ENCODE peak calls at places on chromosomes 2 and 18, in ten cellular contexts. G is EL; K is effector memory CD4-positive, alpha-beta T cell; W is sciatic nerve; U is body of pancreas; V is NCI-H1105; B is BE2C; R is activated CD8-positive, alpha-beta memory T cell treated with anti-CD3 and anti-CD28 coated beads, Interleukin-2, amount 10 ng/mL, durations not matched to agents 7 days and 5 days; Q is NCI-H1436; S is mesothelial cell of epicardium. C is an unnamed sample.

GRCh38 chr2:183495589-183496267 is 371.5 kb downstream of the NUP35 start:
- DNase-seq in G (no peak), K (no peak), W (no peak), U (no peak), V (no peak), B (no peak), R (no peak), Q (no peak), S (no peak), C (no peak)

GRCh38 chr2:138846216-138846821 is 66.1 kb upstream of the NXPH2 start:
- DNase-seq in G (peak; percentile 5), K (no peak), W (no peak), U (no peak), V (peak; percentile 28), B (no peak), R (no peak), Q (peak; percentile 63), S (no peak), C (peak; percentile 54)

GRCh38 chr2:205695460-205695979 is 13.2 kb downstream of the NRP2 start:
- DNase-seq in G (peak; percentile 40), K (no peak), W (no peak), U (no peak), V (no peak), B (no peak), R (no peak), Q (no peak), S (no peak), C (no peak)

GRCh38 chr2:122028371-122029102 is 273.1 kb downstream of the TSN start:
- DNase-seq in G (peak; percentile 86), K (no peak), W (no peak), U (no peak), V (no peak), B (no peak), R (no peak), Q (no peak), S (peak; percentile 11), C (no peak)

GRCh38 chr18:9683418-9684396 is 24.4 kb upstream of the RAB31 start:
- DNase-seq in G (peak; percentile 75), K (no peak), W (no peak), U (peak; percentile 37), V (no peak), B (no peak), R (no peak), Q (no peak), S (no peak), C (peak; percentile 25)

GRCh38 chr18:52277785-52278184 is 62.2 kb upstream of the DCC start:
- DNase-seq in G (no peak), K (no peak), W (no peak), U (no peak), V (no peak), B (no peak), R (no peak), Q (no peak), S (no peak), C (no peak)

GRCh38 chr2:84827978-84828575 is 52.8 kb downstream of the TRABD2A start:
- DNase-seq in G (no peak), K (no peak), W (no peak), U (no peak), V (no peak), B (no peak), R (no peak), Q (no peak), S (no peak), C (no peak)

GRCh38 chr2:108958632-108959341 is 30.2 kb downstream of the EDAR start:
- DNase-seq in G (no peak), K (no peak), W (no peak), U (no peak), V (no peak), B (no peak), R (no peak), Q (no peak), S (no peak), C (no peak)

GRCh38 chr18:11849845-11850747 is 1.1 kb upstream of the CHMP1B start:
- DNase-seq in G (peak; percentile 86), K (peak; percentile 54), W (peak; percentile 79), U (peak; percentile 68), V (no peak), B (peak; percentile 15), R (peak; percentile 61), Q (no peak), S (peak; percentile 62), C (peak; percentile 46)

GRCh38 chr18:30465131-30465530 is 577.4 kb downstream of the DSC3 start:
- DNase-seq in G (no peak), K (no peak), W (no peak), U (no peak), V (no peak), B (no peak), R (no peak), Q (no peak), S (no peak), C (no peak)

GRCh38 chr2:28643911-28644334 is 107.7 kb upstream of the PPP1CB start:
- DNase-seq in G (peak; percentile 83), K (no peak), W (no peak), U (peak; percentile 33), V (no peak), B (no peak), R (no peak), Q (no peak), S (no peak), C (no peak)

GRCh38 chr2:204027105-204027504 is 90.5 kb downstream of the ICOS start:
- DNase-seq in G (peak; percentile 44), K (no peak), W (no peak), U (no peak), V (peak; percentile 53), B (peak; percentile 13), R (peak; percentile 49), Q (peak; percentile 9), S (no peak), C (peak; percentile 19)

GRCh38 chr2:222854773-222855700 is 5.8 kb upstream of the ACSL3 start:
- DNase-seq in G (no peak), K (no peak), W (no peak), U (no peak), V (no peak), B (no peak), R (no peak), Q (no peak), S (no peak), C (no peak)

GRCh38 chr2:237732790-237733349 is 65.7 kb upstream of the RBM44 start:
- DNase-seq in G (no peak), K (no peak), W (no peak), U (peak; percentile 50), V (no peak), B (peak; percentile 45), R (no peak), Q (no peak), S (no peak), C (no peak)

GRCh38 chr18:65936678-65937077 is 185.9 kb downstream of the CDH7 start:
- DNase-seq in G (no peak), K (no peak), W (no peak), U (no peak), V (no peak), B (no peak), R (no peak), Q (no peak), S (no peak), C (no peak)

GRCh38 chr2:182064024-182064880 is 78.6 kb downstream of the PPP1R1C start:
- DNase-seq in G (no peak), K (no peak), W (no peak), U (no peak), V (no peak), B (no peak), R (no peak), Q (no peak), S (no peak), C (no peak)

GRCh38 chr2:121018136-121019057 is 266.6 kb downstream of the TFCP2L1 start:
- DNase-seq in G (peak; percentile 15), K (no peak), W (peak; percentile 65), U (no peak), V (no peak), B (no peak), R (peak; percentile 32), Q (no peak), S (no peak), C (no peak)

GRCh38 chr2:215760526-215760925 is 252.8 kb downstream of the MREG start:
- DNase-seq in G (no peak), K (no peak), W (no peak), U (no peak), V (no peak), B (no peak), R (no peak), Q (no peak), S (no peak), C (no peak)

GRCh38 chr18:23619388-23619873 is 33.1 kb upstream of the NPC1 start:
- DNase-seq in G (peak; percentile 36), K (no peak), W (no peak), U (peak; percentile 29), V (no peak), B (no peak), R (no peak), Q (no peak), S (no peak), C (no peak)

GRCh38 chr2:152465541-152465940 is 130.6 kb downstream of the FMNL2 start:
- DNase-seq in G (no peak), K (no peak), W (no peak), U (no peak), V (no peak), B (no peak), R (no peak), Q (no peak), S (no peak), C (no peak)